ENCODE peak calls at places on chromosome 15, in ten cellular contexts. Y is fibroblast of lung, U is GM20000, L is cardiac fibroblast, O is neural progenitor cell, R is left ventricle myocardium inferior, K is A549, B is PC-3, I is bronchial epithelial cell, V is fibroblast of pulmonary artery. E is an unnamed sample.
A peak's percentile ranks its signal among the peaks of the same experiment; 100 is the strongest.

GRCh38 chr15:28977377-28978010 is 91.7 kb downstream of the APBA2 start:
- DNase-seq in Y (peak; percentile 96), U (no peak), L (peak; percentile 98), O (peak; percentile 47), R (peak; percentile 32), K (peak; percentile 96), B (peak; percentile 97), I (peak; percentile 96), V (peak; percentile 96), E (no peak)

GRCh38 chr15:71288348-71288955 is 173.2 kb downstream of the THSD4 start:
- DNase-seq in Y (no peak), U (no peak), L (peak; percentile 69), O (no peak), R (no peak), K (no peak), B (peak; percentile 68), I (peak; percentile 69), V (no peak), E (no peak)

GRCh38 chr15:93072440-93073394 is 16.3 kb downstream of the RGMA start:
- DNase-seq in Y (peak; percentile 58), U (no peak), L (peak; percentile 42), O (peak; percentile 96), R (peak; percentile 89), K (peak; percentile 67), B (peak; percentile 75), I (peak; percentile 21), V (peak; percentile 64), E (no peak)

GRCh38 chr15:74203914-74204431 is 1.4 kb upstream of the STRA6 start:
- DNase-seq in Y (peak; percentile 57), U (no peak), L (peak; percentile 26), O (peak; percentile 69), R (peak; percentile 25), K (no peak), B (no peak), I (peak; percentile 23), V (peak; percentile 66), E (no peak)

GRCh38 chr15:100642217-100642949 is 40.0 kb downstream of the ASB7 start:
- DNase-seq in Y (no peak), U (no peak), L (no peak), O (no peak), R (no peak), K (no peak), B (no peak), I (no peak), V (no peak), E (no peak)

GRCh38 chr15:25730918-25731317 is 132.2 kb downstream of the ATP10A start:
- DNase-seq in Y (no peak), U (no peak), L (no peak), O (no peak), R (no peak), K (no peak), B (no peak), I (no peak), V (no peak), E (no peak)

GRCh38 chr15:98684995-98685525 is 36.7 kb downstream of the IGF1R start:
- DNase-seq in Y (no peak), U (no peak), L (no peak), O (no peak), R (no peak), K (no peak), B (no peak), I (no peak), V (no peak), E (no peak)

GRCh38 chr15:96285715-96286367 is 44.7 kb upstream of the NR2F2 start:
- DNase-seq in Y (no peak), U (no peak), L (no peak), O (no peak), R (peak; percentile 54), K (no peak), B (no peak), I (no peak), V (no peak), E (no peak)

GRCh38 chr15:93825721-93826120 is 405.6 kb upstream of the MCTP2 start:
- DNase-seq in Y (no peak), U (no peak), L (no peak), O (no peak), R (no peak), K (no peak), B (no peak), I (peak; percentile 7), V (no peak), E (no peak)

GRCh38 chr15:31342781-31343626 is 16.4 kb downstream of the KLF13 start:
- DNase-seq in Y (no peak), U (no peak), L (no peak), O (peak; percentile 25), R (no peak), K (no peak), B (no peak), I (no peak), V (no peak), E (no peak)

GRCh38 chr15:79635897-79636596 is 203.9 kb downstream of the MINAR1 start:
- DNase-seq in Y (no peak), U (no peak), L (no peak), O (peak; percentile 3), R (no peak), K (no peak), B (peak; percentile 7), I (no peak), V (no peak), E (no peak)

DNA sequence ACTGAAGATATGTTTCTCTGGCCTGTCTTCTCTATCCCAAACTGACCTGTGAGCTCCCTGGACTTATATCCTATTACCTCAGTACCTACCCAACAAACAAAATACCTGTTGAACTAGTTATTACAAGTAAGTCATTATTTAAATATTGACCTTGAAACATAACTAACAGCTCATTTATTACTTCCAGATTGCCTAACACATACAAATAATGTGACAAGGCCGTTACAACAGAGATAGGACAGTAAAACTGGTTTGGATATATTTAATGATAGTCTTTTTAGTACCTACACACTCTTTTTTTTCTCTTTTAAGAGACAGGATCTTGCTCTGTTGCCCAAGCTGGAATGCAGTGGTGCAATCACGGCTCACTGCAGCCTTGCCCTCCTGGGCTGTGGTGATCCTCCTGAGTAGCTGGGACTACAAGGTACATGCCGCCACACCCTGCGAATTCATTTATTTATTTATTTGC is 145.0 kb downstream of the ADAM10 start:
- DNase-seq in Y (no peak), U (no peak), L (no peak), O (no peak), R (no peak), K (no peak), B (peak; percentile 81), I (peak; percentile 77), V (no peak), E (no peak)
- TF ChIP-seq CTCF in Y (no peak), U (no peak), L (no peak), O (no peak), R (no peak), K (no peak), B (no peak), I (no peak), V (no peak), E (no peak)

GRCh38 chr15:88288661-88289060 is 32.1 kb upstream of the NTRK3 start:
- DNase-seq in Y (no peak), U (no peak), L (no peak), O (no peak), R (no peak), K (no peak), B (no peak), I (no peak), V (no peak), E (no peak)
- TF ChIP-seq CTCF in Y (no peak), U (no peak), L (no peak), O (no peak), R (no peak), K (no peak), B (no peak), I (no peak), V (no peak), E (no peak)

DNA sequence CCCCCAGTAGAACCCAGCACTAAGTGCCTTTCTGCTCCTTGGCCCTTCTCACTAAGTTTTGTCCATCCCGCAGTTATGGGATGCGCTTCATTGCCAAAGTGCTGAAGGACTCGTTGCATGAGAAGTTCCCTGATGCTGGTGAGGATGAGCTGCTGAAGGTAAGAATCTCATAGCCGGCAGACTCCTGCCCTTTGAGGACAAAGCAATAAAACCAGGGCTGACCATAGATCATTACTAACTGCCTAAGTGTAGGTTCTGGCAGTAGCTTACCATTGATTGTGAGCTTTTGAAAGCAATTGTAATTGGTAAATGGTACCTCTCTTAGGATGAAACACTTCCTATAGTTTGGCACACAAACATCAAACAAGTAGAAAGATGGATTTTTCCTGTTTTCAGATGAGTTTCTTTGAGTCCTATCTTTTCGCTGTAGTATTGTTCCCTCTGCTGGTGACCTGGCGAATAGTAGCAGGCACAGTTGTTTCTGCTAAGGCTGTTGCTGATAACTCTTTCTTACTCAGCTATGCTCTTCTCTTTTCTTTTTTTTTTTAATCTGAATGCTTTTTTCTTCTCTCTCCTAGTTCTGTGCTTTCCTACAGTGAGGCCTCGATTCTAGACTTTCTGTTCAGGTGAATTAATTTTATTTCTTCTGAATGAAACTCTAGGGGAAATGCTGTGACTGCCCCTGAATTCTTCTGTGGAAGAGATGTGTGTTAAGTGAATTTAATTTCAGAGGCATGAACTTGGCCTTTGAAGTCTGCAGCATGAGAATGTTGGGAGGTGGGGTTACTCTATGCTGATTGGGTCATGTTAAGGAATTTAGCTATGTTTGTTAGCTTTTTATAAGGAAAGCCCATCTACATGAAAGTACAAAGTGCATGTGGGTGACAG is 47.4 kb upstream of the CRTC3 start:
- DNase-seq in Y (peak; percentile 74), U (peak; percentile 34), L (peak; percentile 69), O (peak; percentile 59), R (no peak), K (peak; percentile 35), B (peak; percentile 71), I (no peak), V (peak; percentile 78), E (peak; percentile 45)
- TF ChIP-seq CTCF in Y (peak; percentile 74), U (peak; percentile 64), L (peak; percentile 75), O (peak; percentile 90), R (peak; percentile 77), K (peak; percentile 98), B (peak; percentile 91), I (peak; percentile 58), V (peak; percentile 64), E (peak; percentile 60)

GRCh38 chr15:64369078-64369607 is 12.1 kb downstream of the PCLAF start:
- DNase-seq in Y (peak; percentile 32), U (no peak), L (peak; percentile 39), O (no peak), R (no peak), K (no peak), B (no peak), I (no peak), V (no peak), E (no peak)

DNA sequence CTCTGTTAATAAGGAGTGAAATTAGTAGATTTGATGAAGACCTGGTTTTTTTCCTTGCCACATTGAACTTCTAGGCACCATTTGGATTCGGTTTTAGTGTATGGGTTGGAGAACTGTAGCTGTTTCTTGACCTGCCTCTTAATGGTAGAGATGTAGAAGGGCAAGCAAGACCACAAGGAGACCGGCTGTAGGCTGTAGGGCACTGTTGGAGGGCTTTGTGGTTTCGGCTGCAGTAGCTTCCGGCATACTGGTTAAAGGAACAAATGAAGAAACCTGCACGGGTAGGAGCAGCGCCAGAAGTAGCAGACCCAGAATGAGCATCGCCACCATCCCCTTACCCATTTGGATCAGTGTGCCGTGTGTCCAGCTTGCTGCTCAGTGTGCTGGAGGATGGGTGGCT is 7.9 kb downstream of the PCLAF start:
- DNase-seq in Y (no peak), U (no peak), L (no peak), O (no peak), R (no peak), K (no peak), B (no peak), I (no peak), V (no peak), E (no peak)
- TF ChIP-seq CTCF in Y (no peak), U (no peak), L (no peak), O (no peak), R (no peak), K (no peak), B (no peak), I (no peak), V (no peak), E (no peak)

GRCh38 chr15:68354268-68354667 is 76.7 kb downstream of the FEM1B start:
- DNase-seq in Y (no peak), U (no peak), L (no peak), O (no peak), R (no peak), K (no peak), B (no peak), I (no peak), V (no peak), E (no peak)
- TF ChIP-seq CTCF in Y (no peak), U (no peak), L (no peak), O (no peak), R (no peak), K (no peak), B (no peak), I (no peak), V (no peak), E (no peak)